ENCODE peak calls at places on chromosome 20, in ten cellular contexts. D, L, I, B, F, T, C, W, H and Y are unnamed samples. For H3K36me3, the result is how much of the 10 kb centered on the place peaks cover.

GRCh38 chr20:34295284-34295683 is 7.9 kb downstream of the AHCY start:
- DNase-seq in H (no peak), B (no peak), D (no peak), F (no peak), W (no peak), C (no peak), T (no peak), I (no peak), L (no peak), Y (no peak)

GRCh38 chr20:2829376-2829775 is 11.1 kb downstream of the PCED1A start:
- DNase-seq in C (no peak), H (no peak), D (no peak), I (no peak), F (no peak), T (no peak), W (no peak), B (no peak), L (no peak), Y (no peak)

GRCh38 chr20:33771938-33772337 is 39.2 kb upstream of the CHMP4B start:
- DNase-seq in C (no peak), T (no peak), L (no peak), H (no peak), I (no peak), W (no peak), D (no peak), B (no peak), F (no peak), Y (no peak)

GRCh38 chr20:61529354-61529753 is 277.3 kb downstream of the CDH4 start:
- DNase-seq in F (no peak), I (no peak), W (no peak), D (no peak), C (no peak), L (no peak), H (no peak), T (no peak), B (no peak), Y (no peak)

GRCh38 chr20:43187476-43188233 is 2.1 kb downstream of the PTPRT start:
- DNase-seq in C (peak), D (peak), I (peak), L (peak), B (peak), H (no peak), T (peak), W (peak), F (peak), Y (peak)

GRCh38 chr20:47785321-47785899 is at the start of gene SULF2:
- DNase-seq in L (no peak), C (peak), T (peak), H (no peak), F (peak), B (peak), W (no peak), D (no peak), I (peak), Y (peak)

GRCh38 chr20:25252686-25253421 is 5.0 kb downstream of the PYGB start:
- DNase-seq in C (no peak), W (no peak), L (no peak), H (no peak), I (peak), F (no peak), B (no peak), D (no peak), T (no peak), Y (no peak)

GRCh38 chr20:53738039-53738944 is 144.7 kb upstream of the ZNF217 start:
- DNase-seq in F (peak), B (no peak), L (peak), I (peak), W (no peak), H (no peak), D (peak), T (peak), C (peak), Y (peak)

GRCh38 chr20:50224553-50225255 is 34.1 kb downstream of the CEBPB start:
- DNase-seq in W (peak), L (peak), C (peak), B (no peak), I (no peak), D (no peak), T (peak), F (peak), H (no peak), Y (peak)

GRCh38 chr20:2806351-2806701 is 5.9 kb upstream of the CPXM1 start:
- DNase-seq in H (no peak), I (no peak), C (no peak), B (no peak), D (no peak), T (no peak), L (no peak), F (no peak), W (no peak), Y (no peak)

GRCh38 chr20:51494241-51495110 is 48.0 kb downstream of the NFATC2 start:
- DNase-seq in I (no peak), D (no peak), W (no peak), C (no peak), L (no peak), H (no peak), B (no peak), F (no peak), T (no peak), Y (no peak)

GRCh38 chr20:1045860-1046418 is 43.8 kb upstream of the RSPO4 start:
- DNase-seq in L (no peak), W (no peak), I (no peak), T (no peak), F (no peak), H (no peak), D (no peak), C (no peak), B (no peak), Y (no peak)

GRCh38 chr20:57779401-57780003 is 69.7 kb upstream of the PMEPA1 start:
- DNase-seq in B (no peak), I (peak), W (no peak), H (no peak), L (no peak), C (peak), T (peak), D (no peak), F (no peak), Y (no peak)

GRCh38 chr20:1335961-1336698 is 7.2 kb upstream of the SDCBP2 start:
- DNase-seq in D (no peak), F (no peak), W (no peak), I (no peak), T (no peak), H (no peak), C (no peak), L (no peak), B (no peak), Y (no peak)

GRCh38 chr20:44209691-44210421 is 715 bp downstream of the OSER1 start:
- DNase-seq in T (peak), W (peak), I (no peak), L (peak), D (no peak), C (peak), B (peak), F (peak), H (no peak), Y (no peak)

GRCh38 chr20:49165611-49166010 is 22.5 kb downstream of the STAU1 start:
- DNase-seq in C (no peak), H (no peak), T (no peak), W (no peak), F (no peak), L (no peak), I (no peak), D (no peak), B (no peak), Y (no peak)

GRCh38 chr20:14234666-14235295 is 102.6 kb downstream of the FLRT3 start:
- DNase-seq in C (no peak), D (no peak), L (peak), F (peak), B (no peak), I (peak), W (no peak), T (no peak), H (no peak), Y (peak)

GRCh38 chr20:10636326-10636818 is 37.4 kb downstream of the JAG1 start:
- DNase-seq in I (peak), D (peak), L (peak), H (no peak), F (peak), B (no peak), T (no peak), W (no peak), C (no peak), Y (peak)

GRCh38 chr20:35299780-35300179 is 7.6 kb upstream of the FAM83C start:
- DNase-seq in L (no peak), D (no peak), F (no peak), I (no peak), T (no peak), C (no peak), H (no peak), B (no peak), W (no peak), Y (no peak)

GRCh38 chr20:12699374-12700228 is 309.2 kb upstream of the SPTLC3 start:
- DNase-seq in L (no peak), F (no peak), W (no peak), B (no peak), D (no peak), H (no peak), T (no peak), I (no peak), C (no peak), Y (no peak)

GRCh38 chr20:53941680-53942079 is 128.7 kb downstream of the BCAS1 start:
- DNase-seq in T (no peak), D (no peak), H (no peak), I (no peak), L (no peak), B (no peak), F (no peak), W (no peak), C (no peak), Y (no peak)

GRCh38 chr20:40279390-40279789 is 409.6 kb downstream of the MAFB start:
- DNase-seq in H (no peak), L (no peak), W (no peak), I (no peak), B (no peak), D (no peak), C (no peak), F (peak), T (peak), Y (peak)

GRCh38 chr20:433300-433975 is 25.3 kb downstream of the RBCK1 start:
- DNase-seq in D (no peak), W (peak), I (no peak), L (no peak), B (no peak), H (peak), T (no peak), C (no peak), F (no peak), Y (no peak)

GRCh38 chr20:41182296-41183212 is 45.2 kb downstream of the PLCG1 start:
- DNase-seq in T (no peak), I (peak), H (no peak), D (no peak), L (no peak), F (no peak), W (no peak), C (no peak), B (no peak), Y (no peak)

GRCh38 chr20:3580412-3580811 is 82.8 kb downstream of the GFRA4 start:
- DNase-seq in T (peak), W (no peak), L (no peak), H (no peak), I (no peak), D (no peak), B (no peak), C (peak), F (no peak), Y (no peak)

GRCh38 chr20:10806539-10806938 is 132.7 kb upstream of the JAG1 start:
- DNase-seq in W (no peak), L (no peak), C (no peak), B (no peak), I (no peak), D (no peak), T (no peak), F (no peak), H (no peak), Y (no peak)

GRCh38 chr20:22687676-22688360 is 103.4 kb upstream of the FOXA2 start:
- DNase-seq in W (no peak), B (no peak), T (no peak), I (no peak), F (no peak), D (no peak), C (no peak), H (no peak), L (no peak), Y (no peak)

GRCh38 chr20:58565461-58566175 is 50.4 kb upstream of the APCDD1L start:
- DNase-seq in L (no peak), T (no peak), H (no peak), W (no peak), I (no peak), D (no peak), B (no peak), C (no peak), F (no peak), Y (no peak)

GRCh38 chr20:48826883-48827771 is 672 bp downstream of the PREX1 start:
- DNase-seq in H (no peak), T (peak), I (peak), L (no peak), F (peak), W (no peak), B (peak), D (no peak), C (peak), Y (peak)

GRCh38 chr20:59223750-59224149 is 60.1 kb downstream of the ZNF831 start:
- DNase-seq in F (no peak), I (no peak), H (no peak), T (no peak), W (no peak), B (no peak), C (no peak), D (no peak), L (no peak), Y (no peak)

GRCh38 chr20:17624070-17624469 is 54.2 kb downstream of the DSTN start:
- DNase-seq in T (no peak), D (no peak), H (no peak), I (no peak), L (no peak), B (no peak), C (no peak), W (no peak), F (no peak), Y (no peak)

GRCh38 chr20:62581308-62581707 is 61.0 kb upstream of the SLCO4A1 start:
- DNase-seq in H (no peak), D (no peak), W (no peak), T (no peak), B (no peak), C (no peak), L (no peak), F (no peak), I (no peak), Y (no peak)
- H3K4me2 ChIP-seq in H (no peak), D (no peak), W (no peak), T (no peak), B (no peak), C (no peak), L (no peak), F (no peak), I (peak), Y (no peak)

GRCh38 chr20:38091447-38092216 is 58.1 kb downstream of the RPRD1B start:
- DNase-seq in C (no peak), L (no peak), D (no peak), T (no peak), F (peak), I (no peak), B (no peak), W (no peak), H (peak), Y (peak)
- H3K36me3 ChIP-seq in C (under half), L (under half), D (half or more), T (under half), F (half or more), I (half or more), B (under half), W (under half), H (under half), Y (under half)

GRCh38 chr20:45765307-45765910 is 26.3 kb downstream of the WFDC3 start:
- DNase-seq in D (no peak), F (no peak), L (no peak), C (peak), I (no peak), W (no peak), B (no peak), T (peak), H (no peak), Y (no peak)
- H3K4me2 ChIP-seq in D (no peak), F (no peak), L (no peak), C (peak), I (no peak), W (no peak), B (no peak), T (peak), H (no peak), Y (no peak)

DNA sequence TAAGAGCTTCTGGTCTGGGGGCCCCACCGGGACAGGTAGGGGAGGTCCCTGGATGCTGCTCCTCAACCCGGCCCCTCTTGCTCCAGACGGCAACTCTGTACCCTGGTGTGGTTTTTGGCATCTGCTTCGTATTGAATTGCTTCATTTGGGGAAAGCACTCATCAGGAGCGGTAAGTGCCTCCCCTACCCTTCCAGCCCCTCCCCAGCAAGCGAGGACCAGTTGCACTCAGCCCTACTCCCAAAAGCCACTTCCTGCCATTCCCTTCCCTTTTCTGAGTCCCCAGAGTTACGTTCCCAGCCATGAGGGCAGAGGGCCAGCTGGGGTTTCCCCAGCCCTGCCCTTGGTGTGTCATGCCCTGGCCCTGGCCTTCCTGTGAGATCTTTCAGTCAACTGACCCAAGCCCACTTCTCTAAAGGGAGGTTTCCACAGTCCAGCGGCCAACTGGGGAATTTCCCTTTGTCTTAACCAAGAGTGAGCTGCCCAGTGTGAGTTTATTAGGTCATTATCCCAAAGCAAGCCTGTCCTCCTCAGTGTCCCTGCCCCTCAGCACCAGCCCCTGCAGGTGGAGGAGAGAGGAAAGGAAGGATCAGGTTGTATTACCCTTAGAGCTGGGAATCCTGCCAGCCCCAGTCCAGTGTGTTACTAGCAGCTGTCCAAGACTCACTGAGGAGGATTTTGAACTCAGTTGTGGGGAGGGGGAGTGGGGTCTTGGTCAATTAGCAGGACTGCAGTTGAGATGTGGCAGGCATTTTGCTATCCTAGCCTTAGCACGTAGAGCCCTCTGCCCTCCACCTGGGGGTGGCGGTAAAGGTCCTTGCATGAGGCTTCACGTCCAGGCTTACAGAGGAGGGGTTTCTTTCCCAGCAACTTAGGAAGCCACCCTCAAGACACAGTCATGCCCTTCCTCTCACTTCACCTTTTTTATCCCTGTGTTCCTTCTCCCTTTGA is 45.8 kb downstream of the TM9SF4 start:
- DNase-seq in H (peak), W (peak), L (peak), T (peak), C (peak), B (peak), F (peak), D (peak), I (peak), Y (peak)
- H3K36me3 ChIP-seq in H (under half), W (under half), L (under half), T (under half), C (half or more), B (under half), F (half or more), D (half or more), I (under half), Y (under half)